ENCODE peak calls at places on chromosomes 12 and 14, in six cellular contexts. J is naive thymus-derived CD4-positive, alpha-beta T cell; S is T-cell; I is left cardiac atrium; W is stimulated activated memory B cell treated with anti-CD40 and anti-IgM and Interleukin-4, amounts not matched to agents 10 μg/mL and 1 μg/mL and 100 μg/mL, for 72 hours; G is left lung. F is an unnamed sample.

GRCh38 chr14:46036099-46036498 is 615.5 kb downstream of the RPL10L start:
- ATAC-seq in J (no peak), S (no peak), I (no peak), W (no peak), G (no peak), F (no peak)

GRCh38 chr14:50013198-50013918 is 103.0 kb downstream of the VCPKMT start:
- ATAC-seq in J (no peak), S (no peak), I (no peak), W (no peak), G (no peak), F (no peak)

GRCh38 chr12:19191563-19191962 is 62.0 kb downstream of the PLEKHA5 start:
- ATAC-seq in J (no peak), S (no peak), I (peak; percentile 26), W (no peak), G (no peak), F (no peak)

GRCh38 chr14:104576607-104577332 is 2.8 kb upstream of the C14orf180 start:
- ATAC-seq in J (no peak), S (no peak), I (no peak), W (no peak), G (no peak), F (no peak)

GRCh38 chr12:71536939-71537622 is 97.5 kb downstream of the LGR5 start:
- ATAC-seq in J (no peak), S (no peak), I (no peak), W (no peak), G (no peak), F (no peak)

GRCh38 chr14:89228921-89229639 is 188.0 kb downstream of the FOXN3 start:
- ATAC-seq in J (no peak), S (no peak), I (peak; percentile 72), W (no peak), G (peak; percentile 51), F (peak; percentile 49)

GRCh38 chr12:113700943-113701342 is 229.3 kb upstream of the LHX5 start:
- ATAC-seq in J (no peak), S (no peak), I (peak; percentile 85), W (no peak), G (peak; percentile 35), F (no peak)

GRCh38 chr14:65329481-65329880 is 83.0 kb upstream of the FUT8 start:
- ATAC-seq in J (no peak), S (no peak), I (no peak), W (no peak), G (no peak), F (no peak)

GRCh38 chr12:81077329-81077685 is 572 bp upstream of the ACSS3 start:
- ATAC-seq in J (no peak), S (no peak), I (peak; percentile 81), W (no peak), G (peak; percentile 65), F (no peak)

GRCh38 chr14:94879504-94879903 is 109.6 kb upstream of the GSC start:
- ATAC-seq in J (no peak), S (no peak), I (no peak), W (no peak), G (no peak), F (no peak)

GRCh38 chr14:90970167-90970600 is 90.3 kb downstream of the RPS6KA5 start:
- ATAC-seq in J (peak; percentile 45), S (no peak), I (peak; percentile 79), W (no peak), G (peak; percentile 37), F (no peak)